ENCODE peak calls at places on chromosomes 5 and 9, in six cellular contexts. A, C, J, E, O and I are unnamed samples.

GRCh38 chr5:120405923-120406322 is 58.2 kb upstream of the PRR16 start:
- DNase-seq in A (peak; percentile 94), C (peak; percentile 85), J (no peak), E (no peak), O (no peak), I (no peak)

GRCh38 chr9:110282023-110282766 is 25.9 kb upstream of the TXN start:
- DNase-seq in A (peak; percentile 63), C (no peak), J (no peak), E (no peak), O (no peak), I (no peak)

GRCh38 chr5:107032629-107033028 is 638.1 kb downstream of the EFNA5 start:
- DNase-seq in A (no peak), C (no peak), J (no peak), E (no peak), O (no peak), I (no peak)

GRCh38 chr9:81825831-81826540 is 102.2 kb upstream of the SPATA31D4 start:
- DNase-seq in A (peak; percentile 81), C (no peak), J (no peak), E (no peak), O (no peak), I (no peak)

GRCh38 chr9:109098960-109099308 is 20.8 kb downstream of the TMEM245 start:
- DNase-seq in A (peak; percentile 63), C (no peak), J (no peak), E (no peak), O (no peak), I (no peak)

GRCh38 chr9:98989036-98990000 is 45.6 kb downstream of the COL15A1 start:
- DNase-seq in A (peak; percentile 100), C (peak; percentile 100), J (peak; percentile 91), E (no peak), O (no peak), I (no peak)

GRCh38 chr5:142600611-142601360 is 85.1 kb downstream of the FGF1 start:
- DNase-seq in A (peak; percentile 87), C (peak; percentile 85), J (peak; percentile 75), E (no peak), O (peak; percentile 50), I (no peak)

GRCh38 chr5:139561655-139562451 is 714 bp downstream of the UBE2D2 start:
- DNase-seq in A (peak; percentile 51), C (no peak), J (peak; percentile 64), E (no peak), O (peak; percentile 42), I (peak; percentile 72)

GRCh38 chr5:145554399-145554798 is 280.7 kb downstream of the PRELID2 start:
- DNase-seq in A (peak; percentile 86), C (peak; percentile 61), J (no peak), E (no peak), O (no peak), I (no peak)

GRCh38 chr5:180347651-180348050 is 5.5 kb downstream of the GFPT2 start:
- DNase-seq in A (no peak), C (no peak), J (no peak), E (no peak), O (no peak), I (no peak)

GRCh38 chr5:55226027-55226933 is 835 bp downstream of the MCIDAS start:
- DNase-seq in A (peak; percentile 37), C (no peak), J (no peak), E (no peak), O (peak; percentile 63), I (no peak)

GRCh38 chr5:74105126-74105780 is 479.3 kb downstream of the ARHGEF28 start:
- DNase-seq in A (no peak), C (no peak), J (no peak), E (no peak), O (peak; percentile 62), I (no peak)

GRCh38 chr5:80324912-80325311 is 5.1 kb downstream of the SPZ1 start:
- DNase-seq in A (no peak), C (no peak), J (no peak), E (no peak), O (no peak), I (no peak)

GRCh38 chr9:77450093-77450475 is 198.0 kb downstream of the GNA14 start:
- DNase-seq in A (no peak), C (no peak), J (no peak), E (no peak), O (no peak), I (no peak)

GRCh38 chr5:172733179-172733973 is 37.6 kb downstream of the DUSP1 start:
- DNase-seq in A (peak; percentile 98), C (peak; percentile 89), J (peak; percentile 94), E (no peak), O (peak; percentile 69), I (no peak)

GRCh38 chr5:22242532-22242931 is 610.6 kb downstream of the CDH12 start:
- DNase-seq in A (no peak), C (no peak), J (no peak), E (no peak), O (no peak), I (no peak)

GRCh38 chr5:111143910-111144309 is 51.8 kb downstream of the WDR36 start:
- DNase-seq in A (peak; percentile 97), C (peak; percentile 96), J (peak; percentile 72), E (no peak), O (no peak), I (no peak)

GRCh38 chr9:84811072-84811725 is 141.7 kb downstream of the NTRK2 start:
- DNase-seq in A (no peak), C (no peak), J (no peak), E (no peak), O (no peak), I (no peak)

GRCh38 chr9:22169243-22169642 is 160.1 kb upstream of the CDKN2B start:
- DNase-seq in A (peak; percentile 45), C (peak; percentile 33), J (no peak), E (no peak), O (no peak), I (no peak)

GRCh38 chr9:22171691-22172090 is 162.6 kb upstream of the CDKN2B start:
- DNase-seq in A (no peak), C (no peak), J (no peak), E (no peak), O (no peak), I (no peak)

GRCh38 chr9:22169732-22170131 is 160.6 kb upstream of the CDKN2B start:
- DNase-seq in A (no peak), C (no peak), J (no peak), E (no peak), O (no peak), I (no peak)

GRCh38 chr9:22170990-22171663 is 162.0 kb upstream of the CDKN2B start:
- DNase-seq in A (no peak), C (no peak), J (no peak), E (no peak), O (no peak), I (no peak)

DNA sequence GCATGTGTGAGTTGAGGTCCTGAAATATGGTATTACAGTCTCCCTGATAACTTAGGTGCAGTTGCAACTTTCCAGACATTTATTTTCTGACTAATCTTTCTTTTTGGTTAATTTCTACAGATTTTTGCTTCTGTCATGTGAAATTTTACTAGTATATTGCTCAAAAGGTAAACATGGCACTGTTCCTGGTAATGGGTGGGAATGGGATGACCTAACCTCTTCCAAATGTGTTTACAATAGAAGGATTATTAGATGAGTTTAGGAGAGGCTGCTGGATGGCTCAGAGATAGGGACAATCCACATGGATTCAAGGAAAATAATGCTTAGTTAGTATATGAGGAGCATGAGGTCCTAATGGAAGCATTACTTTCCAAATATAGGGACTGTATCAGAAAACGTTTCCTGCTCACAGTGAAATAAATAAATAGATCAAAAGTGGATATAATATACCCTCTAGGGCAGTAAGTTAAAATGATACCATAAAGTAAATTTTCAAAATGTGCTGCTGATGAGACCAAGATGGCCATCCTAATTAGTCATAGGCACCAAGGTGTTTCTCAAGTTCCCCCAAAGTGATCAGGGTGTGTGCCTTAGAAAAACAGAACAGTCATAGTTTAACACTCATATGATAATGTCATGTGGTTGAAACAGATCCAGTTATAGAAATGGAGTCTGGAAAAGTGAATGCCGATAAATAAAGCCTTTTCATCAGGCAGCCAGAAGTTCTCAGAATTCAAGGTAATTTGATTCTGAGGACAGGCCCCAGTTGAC is 161.2 kb upstream of the CDKN2B start:
- DNase-seq in A (peak; percentile 74), C (peak; percentile 25), J (no peak), E (no peak), O (no peak), I (no peak)
- H3K27ac ChIP-seq in A (no peak overlapping the region), C (peak overlapping the region; percentile 59), J (no peak overlapping the region), E (no peak overlapping the region), O (no peak overlapping the region), I (no peak overlapping the region)

GRCh38 chr9:125204477-125204876 is 4.1 kb downstream of the RABEPK start:
- DNase-seq in A (no peak), C (no peak), J (no peak), E (no peak), O (no peak), I (no peak)
- H3K27ac ChIP-seq in A (no peak overlapping the region), C (no peak overlapping the region), J (no peak overlapping the region), E (no peak overlapping the region), O (no peak overlapping the region), I (no peak overlapping the region)

DNA sequence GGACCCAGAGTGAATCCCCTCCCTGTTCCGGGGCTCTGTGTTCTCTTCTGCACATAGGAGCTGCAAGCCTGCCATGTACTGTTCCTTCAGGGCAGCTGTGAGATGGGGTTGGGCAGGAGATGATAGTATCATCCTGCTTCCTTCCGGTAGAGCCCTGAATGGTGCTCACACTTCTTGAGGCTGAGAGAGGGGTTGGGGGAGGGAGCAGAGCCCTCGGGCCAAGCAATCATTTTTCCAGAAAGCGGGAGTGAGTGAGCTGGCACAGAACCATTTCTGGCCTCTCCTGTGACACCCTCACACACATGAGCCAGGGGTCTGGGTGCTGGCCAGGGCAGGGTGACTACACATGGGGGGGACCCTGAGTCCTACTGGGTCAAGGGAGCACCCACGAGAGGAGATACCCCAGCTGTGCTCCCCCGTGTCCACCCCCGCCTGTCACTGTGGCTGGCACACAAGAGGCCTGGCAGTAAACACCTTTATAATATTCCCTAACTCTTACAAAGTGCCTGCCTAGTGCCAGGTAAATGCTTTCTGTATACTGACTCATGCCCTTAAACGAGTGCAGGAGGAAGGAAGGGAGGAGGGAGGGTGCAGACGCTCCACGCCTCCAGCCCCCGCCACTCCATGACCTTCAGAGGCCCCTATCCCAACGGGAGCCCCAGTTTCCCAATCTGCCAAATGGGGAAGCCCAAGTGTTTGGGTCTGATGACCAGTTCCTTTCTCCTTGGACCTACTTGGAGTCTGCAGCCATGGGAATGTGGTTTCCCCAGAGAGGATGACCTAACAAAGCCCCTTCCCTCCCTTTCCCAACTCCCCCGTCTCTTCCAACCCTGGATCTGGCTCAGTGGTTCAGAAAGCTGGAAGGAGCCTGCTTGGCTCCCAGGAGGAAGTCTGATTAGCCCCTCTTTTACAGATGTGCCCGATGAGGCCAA is 15.5 kb downstream of the AKNA start:
- DNase-seq in A (peak; percentile 39), C (no peak), J (no peak), E (peak; percentile 30), O (no peak), I (no peak)
- H3K27ac ChIP-seq in A (no peak overlapping the region), C (no peak overlapping the region), J (no peak overlapping the region), E (peak overlapping the region; percentile 81), O (peak overlapping the region; percentile 16), I (peak overlapping the region; percentile 97)

DNA sequence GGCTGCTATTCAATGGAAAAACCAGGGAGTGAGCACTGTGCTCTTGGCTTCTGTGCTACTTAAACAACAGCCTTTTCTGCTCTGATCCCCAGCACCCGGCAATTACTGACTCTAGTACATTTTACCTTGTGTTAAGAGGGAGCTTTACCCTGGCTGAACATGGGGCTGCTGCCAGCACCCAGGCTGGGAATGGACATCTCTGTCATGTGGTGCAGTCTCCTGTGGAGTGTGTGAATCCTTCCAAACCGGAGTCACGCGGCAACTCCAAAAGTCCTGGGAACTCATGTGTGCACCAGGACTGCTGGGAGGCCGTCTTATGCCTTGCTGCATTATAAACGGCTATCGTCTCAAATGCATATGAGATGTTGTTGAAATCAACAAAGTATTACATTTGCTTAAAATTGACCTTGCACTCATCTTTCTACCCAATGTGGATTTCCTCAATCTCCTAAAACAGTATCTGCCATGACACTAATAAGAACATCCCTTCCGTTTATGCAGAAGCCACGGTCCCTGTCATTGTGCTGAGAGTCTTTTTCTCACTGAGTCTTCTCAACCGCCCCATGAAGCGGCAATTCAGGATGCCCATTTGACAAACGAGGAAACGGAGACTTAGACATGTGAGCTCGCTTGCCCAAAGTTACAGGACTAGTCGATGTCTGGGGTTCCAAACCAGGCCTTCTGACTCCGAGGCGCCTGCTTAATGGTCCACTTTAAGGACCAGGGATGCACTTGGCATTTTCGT is 884 bp upstream of the GSN start:
- DNase-seq in A (peak; percentile 18), C (no peak), J (no peak), E (no peak), O (no peak), I (no peak)
- H3K27ac ChIP-seq in A (no peak overlapping the region), C (no peak overlapping the region), J (no peak overlapping the region), E (no peak overlapping the region), O (peak overlapping the region; percentile 93), I (peak overlapping the region; percentile 98)